ENCODE peak calls at places on chromosome 20, in ten cellular contexts. One of them, this sample, is unnamed.

GRCh38 chr20:19661717-19662637 is 96.1 kb upstream of the RIN2 start:
- DNase-seq in prostate gland: peak
- DNase-seq in fibroblast of lung: peak
- DNase-seq in OCI-LY7: peak
- DNase-seq in BJ: peak
- DNase-seq in upper lobe of right lung: no peak
- DNase-seq in PC-3: peak
- DNase-seq in epithelial cell of esophagus: peak
- DNase-seq in colonic mucosa: peak
- DNase-seq in SK-N-MC: peak
- DNase-seq in this sample: peak

GRCh38 chr20:5722927-5723326 is 27.3 kb upstream of the SHLD1 start:
- DNase-seq in prostate gland: no peak
- DNase-seq in fibroblast of lung: no peak
- DNase-seq in OCI-LY7: no peak
- DNase-seq in BJ: no peak
- DNase-seq in upper lobe of right lung: no peak
- DNase-seq in PC-3: no peak
- DNase-seq in epithelial cell of esophagus: no peak
- DNase-seq in colonic mucosa: no peak
- DNase-seq in SK-N-MC: no peak
- DNase-seq in this sample: no peak

GRCh38 chr20:32988008-32988407 is 16.2 kb downstream of the SUN5 start:
- DNase-seq in prostate gland: no peak
- DNase-seq in fibroblast of lung: no peak
- DNase-seq in OCI-LY7: no peak
- DNase-seq in BJ: no peak
- DNase-seq in upper lobe of right lung: no peak
- DNase-seq in PC-3: no peak
- DNase-seq in epithelial cell of esophagus: no peak
- DNase-seq in colonic mucosa: no peak
- DNase-seq in SK-N-MC: no peak
- DNase-seq in this sample: no peak

GRCh38 chr20:6142348-6142993 is 19.6 kb upstream of the FERMT1 start:
- DNase-seq in prostate gland: peak
- DNase-seq in fibroblast of lung: peak
- DNase-seq in OCI-LY7: peak
- DNase-seq in BJ: no peak
- DNase-seq in upper lobe of right lung: no peak
- DNase-seq in PC-3: peak
- DNase-seq in epithelial cell of esophagus: peak
- DNase-seq in colonic mucosa: peak
- DNase-seq in SK-N-MC: peak
- DNase-seq in this sample: peak

GRCh38 chr20:6480328-6481030 is 287.0 kb upstream of the BMP2 start:
- DNase-seq in prostate gland: no peak
- DNase-seq in fibroblast of lung: no peak
- DNase-seq in OCI-LY7: no peak
- DNase-seq in BJ: no peak
- DNase-seq in upper lobe of right lung: no peak
- DNase-seq in PC-3: peak
- DNase-seq in epithelial cell of esophagus: no peak
- DNase-seq in colonic mucosa: no peak
- DNase-seq in SK-N-MC: no peak
- DNase-seq in this sample: no peak

GRCh38 chr20:31864521-31865400 is 5.6 kb downstream of the DUSP15 start:
- DNase-seq in prostate gland: no peak
- DNase-seq in fibroblast of lung: no peak
- DNase-seq in OCI-LY7: no peak
- DNase-seq in BJ: no peak
- DNase-seq in upper lobe of right lung: no peak
- DNase-seq in PC-3: no peak
- DNase-seq in epithelial cell of esophagus: no peak
- DNase-seq in colonic mucosa: no peak
- DNase-seq in SK-N-MC: no peak
- DNase-seq in this sample: no peak

GRCh38 chr20:36311141-36311853 is 5.2 kb downstream of the DLGAP4 start:
- DNase-seq in prostate gland: no peak
- DNase-seq in fibroblast of lung: peak
- DNase-seq in OCI-LY7: no peak
- DNase-seq in BJ: no peak
- DNase-seq in upper lobe of right lung: peak
- DNase-seq in PC-3: no peak
- DNase-seq in epithelial cell of esophagus: no peak
- DNase-seq in colonic mucosa: no peak
- DNase-seq in SK-N-MC: no peak
- DNase-seq in this sample: no peak

GRCh38 chr20:7790189-7790588 is 150.1 kb downstream of the HAO1 start:
- DNase-seq in prostate gland: no peak
- DNase-seq in fibroblast of lung: peak
- DNase-seq in OCI-LY7: no peak
- DNase-seq in BJ: no peak
- DNase-seq in upper lobe of right lung: no peak
- DNase-seq in PC-3: peak
- DNase-seq in epithelial cell of esophagus: peak
- DNase-seq in colonic mucosa: no peak
- DNase-seq in SK-N-MC: no peak
- DNase-seq in this sample: peak

GRCh38 chr20:56171087-56172012 is 77.2 kb upstream of the MC3R start:
- DNase-seq in prostate gland: peak
- DNase-seq in fibroblast of lung: no peak
- DNase-seq in OCI-LY7: peak
- DNase-seq in BJ: no peak
- DNase-seq in upper lobe of right lung: no peak
- DNase-seq in PC-3: peak
- DNase-seq in epithelial cell of esophagus: peak
- DNase-seq in colonic mucosa: no peak
- DNase-seq in SK-N-MC: no peak
- DNase-seq in this sample: peak

GRCh38 chr20:20070871-20071726 is 18.8 kb downstream of the CFAP61 start:
- DNase-seq in prostate gland: no peak
- DNase-seq in fibroblast of lung: no peak
- DNase-seq in OCI-LY7: no peak
- DNase-seq in BJ: no peak
- DNase-seq in upper lobe of right lung: no peak
- DNase-seq in PC-3: no peak
- DNase-seq in epithelial cell of esophagus: no peak
- DNase-seq in colonic mucosa: no peak
- DNase-seq in SK-N-MC: no peak
- DNase-seq in this sample: no peak

GRCh38 chr20:50348118-50348517 is 157.5 kb downstream of the CEBPB start:
- DNase-seq in prostate gland: peak
- DNase-seq in fibroblast of lung: no peak
- DNase-seq in OCI-LY7: no peak
- DNase-seq in BJ: no peak
- DNase-seq in upper lobe of right lung: no peak
- DNase-seq in PC-3: no peak
- DNase-seq in epithelial cell of esophagus: no peak
- DNase-seq in colonic mucosa: no peak
- DNase-seq in SK-N-MC: no peak
- DNase-seq in this sample: peak

GRCh38 chr20:58892126-58892931 is 39.8 kb downstream of the GNAS start:
- DNase-seq in prostate gland: peak
- DNase-seq in fibroblast of lung: peak
- DNase-seq in OCI-LY7: peak
- DNase-seq in BJ: no peak
- DNase-seq in upper lobe of right lung: peak
- DNase-seq in PC-3: peak
- DNase-seq in epithelial cell of esophagus: peak
- DNase-seq in colonic mucosa: peak
- DNase-seq in SK-N-MC: no peak
- DNase-seq in this sample: peak

GRCh38 chr20:32203556-32204484 is 3.7 kb downstream of the PLAGL2 start:
- DNase-seq in prostate gland: peak
- DNase-seq in fibroblast of lung: no peak
- DNase-seq in OCI-LY7: no peak
- DNase-seq in BJ: no peak
- DNase-seq in upper lobe of right lung: no peak
- DNase-seq in PC-3: no peak
- DNase-seq in epithelial cell of esophagus: peak
- DNase-seq in colonic mucosa: no peak
- DNase-seq in SK-N-MC: no peak
- DNase-seq in this sample: peak

GRCh38 chr20:18632196-18632789 is 44.4 kb downstream of the DTD1 start:
- DNase-seq in prostate gland: peak
- DNase-seq in fibroblast of lung: peak
- DNase-seq in OCI-LY7: peak
- DNase-seq in BJ: no peak
- DNase-seq in upper lobe of right lung: peak
- DNase-seq in PC-3: peak
- DNase-seq in epithelial cell of esophagus: peak
- DNase-seq in colonic mucosa: peak
- DNase-seq in SK-N-MC: peak
- DNase-seq in this sample: peak

GRCh38 chr20:60242836-60243520 is 284.8 kb downstream of the CDH26 start:
- DNase-seq in prostate gland: no peak
- DNase-seq in fibroblast of lung: no peak
- DNase-seq in OCI-LY7: no peak
- DNase-seq in BJ: peak
- DNase-seq in upper lobe of right lung: no peak
- DNase-seq in PC-3: no peak
- DNase-seq in epithelial cell of esophagus: peak
- DNase-seq in colonic mucosa: no peak
- DNase-seq in SK-N-MC: no peak
- DNase-seq in this sample: peak

GRCh38 chr20:17854307-17854903 is 114.2 kb downstream of the SNX5 start:
- DNase-seq in prostate gland: peak
- DNase-seq in fibroblast of lung: peak
- DNase-seq in OCI-LY7: peak
- DNase-seq in BJ: no peak
- DNase-seq in upper lobe of right lung: peak
- DNase-seq in PC-3: peak
- DNase-seq in epithelial cell of esophagus: peak
- DNase-seq in colonic mucosa: peak
- DNase-seq in SK-N-MC: no peak
- DNase-seq in this sample: peak

GRCh38 chr20:45044084-45044573 is 56.8 kb downstream of the KCNS1 start:
- DNase-seq in prostate gland: peak
- DNase-seq in fibroblast of lung: peak
- DNase-seq in OCI-LY7: peak
- DNase-seq in BJ: no peak
- DNase-seq in upper lobe of right lung: no peak
- DNase-seq in PC-3: peak
- DNase-seq in epithelial cell of esophagus: peak
- DNase-seq in colonic mucosa: peak
- DNase-seq in SK-N-MC: peak
- DNase-seq in this sample: peak

GRCh38 chr20:57393321-57394086 is 2.3 kb downstream of the RBM38 start:
- DNase-seq in prostate gland: no peak
- DNase-seq in fibroblast of lung: no peak
- DNase-seq in OCI-LY7: peak
- DNase-seq in BJ: no peak
- DNase-seq in upper lobe of right lung: no peak
- DNase-seq in PC-3: no peak
- DNase-seq in epithelial cell of esophagus: no peak
- DNase-seq in colonic mucosa: peak
- DNase-seq in SK-N-MC: no peak
- DNase-seq in this sample: no peak
- H3K4me3 ChIP-seq in prostate gland: peak
- H3K4me3 ChIP-seq in fibroblast of lung: peak
- H3K4me3 ChIP-seq in OCI-LY7: peak
- H3K4me3 ChIP-seq in BJ: no peak
- H3K4me3 ChIP-seq in upper lobe of right lung: peak
- H3K4me3 ChIP-seq in PC-3: no peak
- H3K4me3 ChIP-seq in epithelial cell of esophagus: no peak
- H3K4me3 ChIP-seq in colonic mucosa: peak
- H3K4me3 ChIP-seq in SK-N-MC: peak
- H3K4me3 ChIP-seq in this sample: no peak

DNA sequence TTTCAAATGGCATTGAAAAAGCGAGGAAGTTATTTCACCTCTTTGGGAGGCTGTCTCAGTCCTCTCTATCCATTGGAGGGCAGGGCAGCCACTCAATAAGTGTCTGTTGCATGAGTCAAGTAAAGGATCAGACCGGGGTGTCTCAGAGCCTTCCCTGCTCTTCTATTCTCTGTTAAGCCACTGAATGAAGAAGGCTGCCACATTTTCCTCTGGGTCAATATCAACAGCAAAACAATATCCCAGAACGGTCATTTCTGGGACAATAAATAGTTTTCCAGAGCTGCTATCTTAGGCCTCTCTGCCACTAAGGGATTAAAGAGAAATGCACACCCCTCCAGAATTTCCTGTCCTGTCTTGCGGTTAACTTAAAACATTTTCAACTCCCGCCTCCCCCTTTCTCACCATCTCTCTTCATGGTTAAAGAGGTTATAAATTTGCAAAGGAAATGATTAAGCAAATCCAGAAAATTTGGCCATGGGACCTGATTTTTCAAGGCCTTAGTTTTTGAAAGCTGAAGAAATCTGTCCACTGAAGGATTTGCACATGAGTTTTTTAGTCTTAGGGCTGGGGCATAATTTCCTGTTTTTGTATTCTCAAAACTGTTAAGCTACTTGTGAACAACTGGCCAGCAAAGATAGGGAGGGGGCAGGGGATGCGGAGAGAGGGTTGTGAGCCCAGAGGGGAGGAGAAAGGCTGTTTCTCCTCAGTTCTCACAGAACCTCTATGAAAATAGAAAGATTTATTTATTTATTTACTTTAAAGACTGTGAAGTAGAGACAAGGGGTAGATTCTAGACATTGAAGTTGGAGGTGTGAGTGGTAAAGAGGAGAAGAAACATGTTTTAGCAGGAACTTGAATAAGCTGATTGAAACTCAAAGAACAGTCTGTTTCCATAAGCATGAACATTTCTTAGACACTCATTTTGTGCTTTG is 135.7 kb downstream of the BCAS1 start:
- DNase-seq in prostate gland: no peak
- DNase-seq in fibroblast of lung: peak
- DNase-seq in OCI-LY7: peak
- DNase-seq in BJ: peak
- DNase-seq in upper lobe of right lung: no peak
- DNase-seq in PC-3: peak
- DNase-seq in epithelial cell of esophagus: peak
- DNase-seq in colonic mucosa: no peak
- DNase-seq in SK-N-MC: peak
- DNase-seq in this sample: peak
- H3K4me3 ChIP-seq in prostate gland: no peak
- H3K4me3 ChIP-seq in fibroblast of lung: no peak
- H3K4me3 ChIP-seq in OCI-LY7: peak
- H3K4me3 ChIP-seq in BJ: no peak
- H3K4me3 ChIP-seq in upper lobe of right lung: no peak
- H3K4me3 ChIP-seq in PC-3: no peak
- H3K4me3 ChIP-seq in epithelial cell of esophagus: no peak
- H3K4me3 ChIP-seq in colonic mucosa: no peak
- H3K4me3 ChIP-seq in SK-N-MC: peak
- H3K4me3 ChIP-seq in this sample: no peak

GRCh38 chr20:1467355-1468116 is 887 bp upstream of the NSFL1C start:
- DNase-seq in prostate gland: no peak
- DNase-seq in fibroblast of lung: no peak
- DNase-seq in OCI-LY7: no peak
- DNase-seq in BJ: no peak
- DNase-seq in upper lobe of right lung: no peak
- DNase-seq in PC-3: no peak
- DNase-seq in epithelial cell of esophagus: no peak
- DNase-seq in colonic mucosa: peak
- DNase-seq in SK-N-MC: no peak
- DNase-seq in this sample: no peak
- H3K4me3 ChIP-seq in prostate gland: no peak
- H3K4me3 ChIP-seq in fibroblast of lung: no peak
- H3K4me3 ChIP-seq in OCI-LY7: peak
- H3K4me3 ChIP-seq in BJ: no peak
- H3K4me3 ChIP-seq in upper lobe of right lung: peak
- H3K4me3 ChIP-seq in PC-3: peak
- H3K4me3 ChIP-seq in epithelial cell of esophagus: no peak
- H3K4me3 ChIP-seq in colonic mucosa: peak
- H3K4me3 ChIP-seq in SK-N-MC: peak
- H3K4me3 ChIP-seq in this sample: no peak

GRCh38 chr20:62645613-62646012 is 3.3 kb downstream of the SLCO4A1 start:
- DNase-seq in prostate gland: no peak
- DNase-seq in fibroblast of lung: no peak
- DNase-seq in OCI-LY7: no peak
- DNase-seq in BJ: no peak
- DNase-seq in upper lobe of right lung: no peak
- DNase-seq in PC-3: no peak
- DNase-seq in epithelial cell of esophagus: no peak
- DNase-seq in colonic mucosa: no peak
- DNase-seq in SK-N-MC: no peak
- DNase-seq in this sample: no peak
- H3K4me3 ChIP-seq in prostate gland: no peak
- H3K4me3 ChIP-seq in fibroblast of lung: no peak
- H3K4me3 ChIP-seq in OCI-LY7: no peak
- H3K4me3 ChIP-seq in BJ: no peak
- H3K4me3 ChIP-seq in upper lobe of right lung: no peak
- H3K4me3 ChIP-seq in PC-3: no peak
- H3K4me3 ChIP-seq in epithelial cell of esophagus: no peak
- H3K4me3 ChIP-seq in colonic mucosa: no peak
- H3K4me3 ChIP-seq in SK-N-MC: no peak
- H3K4me3 ChIP-seq in this sample: no peak

This sample was measured in cardiac fibroblast.